ENCODE peak calls at places on chromosomes 6 and 20, in four cellular contexts. S is epithelial cell of esophagus; B is Right ventricle myocardium superior; E is stimulated activated CD8-positive, alpha-beta memory T cell treated with anti-CD3 and anti-CD28 coated beads, Interleukin-15, amount 100 ng/mL, for 4 hours. A is an unnamed sample.

GRCh38 chr20:32387262-32387661 is 29.1 kb downstream of the ASXL1 start:
- DNase-seq in S (no peak), B (no peak), E (no peak), A (no peak)

GRCh38 chr20:54197621-54198604 is 10.0 kb upstream of the PFDN4 start:
- DNase-seq in S (peak; percentile 84), B (no peak), E (no peak), A (no peak)

GRCh38 chr6:164690702-164691500 is 618.5 kb downstream of the C6orf118 start:
- DNase-seq in S (no peak), B (no peak), E (no peak), A (no peak)

GRCh38 chr6:111661541-111662041 is 55.9 kb upstream of the TRAF3IP2 start:
- DNase-seq in S (no peak), B (no peak), E (no peak), A (peak; percentile 81)

GRCh38 chr6:46863791-46864190 is 57.9 kb downstream of the ADGRF5 start:
- DNase-seq in S (no peak), B (no peak), E (no peak), A (no peak)

GRCh38 chr6:127464161-127464880 is 5.1 kb upstream of the KIAA0408 start:
- DNase-seq in S (no peak), B (no peak), E (no peak), A (no peak)

GRCh38 chr6:2630362-2630761 is 120.4 kb downstream of the MYLK4 start:
- DNase-seq in S (peak; percentile 96), B (no peak), E (no peak), A (no peak)

GRCh38 chr6:130306377-130306776 is 59.4 kb upstream of the TMEM200A start:
- DNase-seq in S (no peak), B (no peak), E (no peak), A (no peak)

GRCh38 chr6:134764741-134765140 is 185.2 kb downstream of the ALDH8A1 start:
- DNase-seq in S (no peak), B (no peak), E (no peak), A (no peak)

GRCh38 chr20:21214431-21214830 is 88.5 kb downstream of the KIZ start:
- DNase-seq in S (peak; percentile 37), B (no peak), E (no peak), A (no peak)

GRCh38 chr6:6841571-6841970 is 253.1 kb downstream of the LY86 start:
- DNase-seq in S (no peak), B (no peak), E (no peak), A (no peak)

GRCh38 chr6:163165155-163165910 is 249.2 kb upstream of the QKI start:
- DNase-seq in S (no peak), B (no peak), E (no peak), A (no peak)

GRCh38 chr6:106547961-106548453 is 81.3 kb downstream of the RTN4IP1 start:
- DNase-seq in S (peak; percentile 93), B (no peak), E (no peak), A (no peak)

GRCh38 chr20:59084041-59084841 is 41.7 kb upstream of the PRELID3B start:
- DNase-seq in S (no peak), B (peak; percentile 66), E (no peak), A (no peak)

GRCh38 chr6:42368156-42368555 is 83.6 kb downstream of the TRERF1 start:
- DNase-seq in S (no peak), B (no peak), E (peak; percentile 55), A (no peak)

GRCh38 chr20:17859616-17860232 is 108.9 kb downstream of the SNX5 start:
- DNase-seq in S (no peak), B (peak; percentile 58), E (no peak), A (no peak)

GRCh38 chr6:160355001-160355400 is 6.8 kb downstream of the SLC22A3 start:
- DNase-seq in S (peak; percentile 92), B (no peak), E (no peak), A (no peak)

GRCh38 chr6:148430897-148431296 is 88.3 kb downstream of the SASH1 start:
- DNase-seq in S (no peak), B (no peak), E (no peak), A (no peak)

GRCh38 chr6:7373739-7374138 is 15.8 kb downstream of the CAGE1 start:
- DNase-seq in S (peak; percentile 39), B (no peak), E (no peak), A (no peak)

GRCh38 chr20:11136691-11137090 is 462.9 kb upstream of the JAG1 start:
- DNase-seq in S (no peak), B (no peak), E (no peak), A (no peak)

GRCh38 chr6:34145161-34146020 is 496 bp downstream of the GRM4 start:
- DNase-seq in S (peak; percentile 63), B (peak; percentile 22), E (peak; percentile 26), A (peak; percentile 51)

GRCh38 chr6:84877515-84878210 is 113.3 kb upstream of the TBX18 start:
- DNase-seq in S (no peak), B (no peak), E (no peak), A (no peak)

GRCh38 chr20:40688129-40689099 is 622 bp downstream of the MAFB start:
- DNase-seq in S (peak; percentile 32), B (peak; percentile 53), E (no peak), A (peak; percentile 61)

GRCh38 chr20:38109657-38110524 is 55.2 kb downstream of the TGM2 start:
- DNase-seq in S (peak; percentile 87), B (peak; percentile 83), E (no peak), A (peak; percentile 82)

GRCh38 chr20:46631212-46631869 is 19.9 kb downstream of the SLC13A3 start:
- DNase-seq in S (peak; percentile 54), B (no peak), E (no peak), A (no peak)

GRCh38 chr20:35166242-35166830 is 5.5 kb upstream of the PROCR start:
- DNase-seq in S (no peak), B (peak; percentile 81), E (no peak), A (peak; percentile 55)

GRCh38 chr6:163983601-163984445 is 569.3 kb downstream of the QKI start:
- DNase-seq in S (no peak), B (no peak), E (no peak), A (no peak)

GRCh38 chr20:43658723-43659419 is 8.0 kb upstream of the MYBL2 start:
- DNase-seq in S (no peak), B (no peak), E (no peak), A (no peak)

A was measured in psoas muscle.